ENCODE peak calls at places on chromosome 9, in four cellular contexts. L, N, E and V are unnamed samples.

GRCh38 chr9:134730011-134730760 is 88.6 kb downstream of the COL5A1 start:
- DNase-seq in L (no peak), N (peak; percentile 56), E (peak; percentile 16), V (no peak)

GRCh38 chr9:127899200-127899943 is at the start of gene ST6GALNAC6:
- DNase-seq in L (no peak), N (peak; percentile 91), E (peak; percentile 71), V (peak; percentile 68)

GRCh38 chr9:90607701-90608122 is 34.9 kb downstream of the DIRAS2 start:
- DNase-seq in L (no peak), N (no peak), E (no peak), V (no peak)

GRCh38 chr9:18489861-18490260 is 15.9 kb downstream of the ADAMTSL1 start:
- DNase-seq in L (no peak), N (peak; percentile 89), E (peak; percentile 50), V (peak; percentile 30)

GRCh38 chr9:119101048-119101447 is 268.2 kb downstream of the BRINP1 start:
- DNase-seq in L (no peak), N (no peak), E (no peak), V (no peak)

GRCh38 chr9:111974092-111974681 is 77.6 kb downstream of the UGCG start:
- DNase-seq in L (no peak), N (peak; percentile 86), E (peak; percentile 58), V (peak; percentile 43)

GRCh38 chr9:34428325-34428958 is 29.9 kb downstream of the FAM219A start:
- DNase-seq in L (no peak), N (no peak), E (peak; percentile 71), V (no peak)

GRCh38 chr9:112245126-112245525 is 70.0 kb upstream of the SUSD1 start:
- DNase-seq in L (no peak), N (no peak), E (no peak), V (peak; percentile 8)

GRCh38 chr9:99878651-99879050 is 27.8 kb upstream of the STX17 start:
- DNase-seq in L (no peak), N (peak; percentile 62), E (no peak), V (no peak)

GRCh38 chr9:29006603-29007002 is 1433.3 kb upstream of the C9orf72 start:
- DNase-seq in L (no peak), N (no peak), E (no peak), V (peak; percentile 72)

GRCh38 chr9:31587176-31587575 is 797.3 kb upstream of the ACO1 start:
- DNase-seq in L (no peak), N (no peak), E (no peak), V (no peak)

GRCh38 chr9:133649194-133649593 is 13.0 kb downstream of the DBH start:
- DNase-seq in L (no peak), N (no peak), E (no peak), V (no peak)

GRCh38 chr9:112086627-112087026 is 88.5 kb downstream of the SUSD1 start:
- DNase-seq in L (no peak), N (peak; percentile 68), E (peak; percentile 44), V (peak; percentile 51)

GRCh38 chr9:19050637-19051591 is 1.7 kb downstream of the RRAGA start:
- DNase-seq in L (no peak), N (no peak), E (peak; percentile 11), V (peak; percentile 14)

GRCh38 chr9:4066682-4067081 is 233.2 kb downstream of the GLIS3 start:
- DNase-seq in L (no peak), N (no peak), E (no peak), V (no peak)

GRCh38 chr9:31232485-31232884 is 1152.0 kb upstream of the ACO1 start:
- DNase-seq in L (no peak), N (no peak), E (no peak), V (no peak)

GRCh38 chr9:106796771-106797170 is 66.2 kb upstream of the ZNF462 start:
- DNase-seq in L (no peak), N (peak; percentile 4), E (peak; percentile 13), V (no peak)

GRCh38 chr9:128651798-128652197 is 4.8 kb downstream of the DYNC2I2 start:
- DNase-seq in L (no peak), N (no peak), E (no peak), V (no peak)

GRCh38 chr9:93048706-93049448 is 9.6 kb upstream of the SUSD3 start:
- DNase-seq in L (no peak), N (no peak), E (no peak), V (no peak)

GRCh38 chr9:93052791-93053540 is 5.5 kb upstream of the SUSD3 start:
- DNase-seq in L (no peak), N (no peak), E (no peak), V (no peak)

GRCh38 chr9:93054758-93055704 is 3.5 kb upstream of the SUSD3 start:
- DNase-seq in L (no peak), N (no peak), E (peak; percentile 6), V (no peak)

GRCh38 chr9:93053781-93054331 is 4.6 kb upstream of the SUSD3 start:
- DNase-seq in L (no peak), N (no peak), E (no peak), V (no peak)

DNA sequence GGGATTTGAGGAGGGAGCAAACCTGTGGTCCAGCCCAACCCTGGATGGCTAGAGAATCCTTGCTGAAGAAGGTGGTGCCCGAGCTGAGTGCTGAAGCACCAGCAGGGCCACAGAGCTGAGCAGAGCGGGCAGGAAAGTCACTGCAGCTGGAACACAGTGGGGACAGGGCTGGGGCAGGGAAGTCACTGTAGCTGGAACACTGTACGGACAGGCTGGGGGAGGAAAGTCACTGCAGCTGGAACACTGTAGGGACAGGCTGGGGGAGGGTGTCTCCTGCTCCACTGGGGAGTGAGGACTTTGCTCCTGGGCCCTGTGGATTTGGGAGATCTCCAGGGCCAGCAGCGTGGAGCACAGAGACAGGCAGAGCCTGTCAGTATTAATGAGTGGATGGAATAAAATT is 9.0 kb upstream of the SUSD3 start:
- DNase-seq in L (no peak), N (no peak), E (no peak), V (no peak)
- H3K27ac ChIP-seq in L (no peak overlapping the region), N (no peak overlapping the region), E (no peak overlapping the region), V (no peak overlapping the region)

DNA sequence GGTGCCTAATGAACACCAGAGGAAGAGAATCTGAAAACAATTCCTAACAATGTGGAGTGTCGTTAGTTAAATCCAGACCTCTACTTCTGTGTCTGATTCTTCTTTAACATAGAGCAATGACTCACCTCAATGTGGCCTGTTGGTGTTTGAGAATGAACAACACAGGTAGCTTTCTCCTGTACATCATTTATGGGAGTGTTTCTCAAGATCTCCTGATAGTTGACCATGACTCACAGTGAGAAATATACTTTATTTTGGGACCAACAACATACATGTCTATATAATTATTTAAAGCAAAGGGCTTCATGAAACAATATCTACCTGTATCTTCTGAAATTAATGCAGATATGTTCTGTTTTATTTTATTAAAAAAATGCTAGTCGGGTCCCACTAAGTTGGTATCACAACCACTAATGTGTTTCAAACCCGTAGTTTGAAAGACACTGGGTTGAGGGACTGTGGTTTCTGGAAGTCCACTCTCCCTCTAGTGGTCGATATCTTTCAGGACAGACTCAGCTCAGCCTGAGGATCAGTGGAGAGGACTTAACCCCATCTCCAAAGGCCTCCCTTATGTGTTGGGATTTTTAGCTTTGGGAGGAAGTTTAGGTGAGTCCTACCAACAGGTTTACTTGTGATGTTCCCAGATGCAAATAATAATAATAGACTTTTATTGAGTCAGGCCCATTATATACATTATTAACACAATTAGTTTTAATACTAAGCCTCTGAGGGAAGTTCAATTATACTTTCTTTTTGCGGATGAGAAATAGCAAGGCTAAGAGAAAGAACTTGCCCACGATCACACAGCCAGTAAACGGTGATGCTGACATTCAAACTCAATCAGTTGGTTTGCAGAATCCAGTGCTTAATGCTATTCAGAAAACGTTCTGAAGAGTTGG is 70.0 kb upstream of the KLF9 start:
- DNase-seq in L (no peak), N (peak; percentile 85), E (peak; percentile 92), V (peak; percentile 53)
- H3K4me2 ChIP-seq in L (no peak overlapping the region), N (no peak overlapping the region), E (no peak overlapping the region), V (no peak overlapping the region)

DNA sequence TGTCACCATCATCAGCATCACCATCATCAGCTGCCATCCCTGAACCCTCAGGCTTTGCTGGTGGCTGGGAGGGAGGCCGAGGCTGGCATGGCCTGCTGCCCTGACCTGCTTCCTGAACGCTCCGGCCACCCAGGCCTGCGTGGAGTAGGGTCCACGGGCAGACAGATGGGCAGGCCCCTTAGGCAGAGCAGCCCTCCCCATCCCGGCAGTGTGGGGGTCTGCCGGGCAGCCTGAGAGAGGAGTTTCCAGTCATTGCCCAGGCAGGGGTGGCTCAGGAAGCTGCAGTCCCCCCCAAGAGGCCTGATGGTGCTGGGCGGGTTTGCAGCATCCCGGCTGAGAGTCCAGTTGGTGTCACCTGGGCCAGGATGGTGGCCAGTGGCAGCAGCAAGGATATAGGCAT is 7.9 kb upstream of the EGFL7 start:
- DNase-seq in L (no peak), N (no peak), E (no peak), V (no peak)
- H3K27me3 ChIP-seq in L (peaks cover 19% of the 10 kb centered on the region), N (peaks cover 16% of the 10 kb centered on the region), E (peaks cover 9% of the 10 kb centered on the region), V (no peaks in the 10 kb centered on the region)

GRCh38 chr9:68914751-68915150 is 99.2 kb downstream of the PRKACG start:
- DNase-seq in L (no peak), N (no peak), E (no peak), V (no peak)

GRCh38 chr9:68912561-68912960 is 101.4 kb downstream of the PRKACG start:
- DNase-seq in L (no peak), N (no peak), E (no peak), V (no peak)

GRCh38 chr9:68907910-68908309 is 106.0 kb downstream of the PRKACG start:
- DNase-seq in L (no peak), N (no peak), E (no peak), V (no peak)

DNA sequence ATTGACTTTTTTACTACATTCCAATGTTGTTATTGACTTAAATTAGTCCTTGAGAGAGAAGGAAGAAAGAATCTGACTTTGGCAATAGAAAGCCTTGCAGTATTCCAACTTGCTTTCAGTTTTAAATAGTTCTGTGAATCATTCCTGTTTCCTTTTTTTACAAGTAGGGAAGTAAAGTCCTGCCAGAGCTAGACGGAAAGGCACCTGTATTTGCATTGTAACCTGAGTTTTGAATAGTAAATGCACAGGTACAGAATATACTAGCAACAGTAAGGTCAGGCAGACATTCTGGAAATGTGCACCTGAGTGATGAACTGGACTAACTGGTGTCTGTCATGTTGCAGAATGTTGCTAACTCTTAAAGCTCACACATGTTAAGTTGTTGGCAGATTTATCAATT is 100.9 kb downstream of the PRKACG start:
- DNase-seq in L (no peak), N (no peak), E (no peak), V (peak; percentile 2)
- H3K27ac ChIP-seq in L (no peak overlapping the region), N (no peak overlapping the region), E (no peak overlapping the region), V (no peak overlapping the region)

GRCh38 chr9:2788948-2789347 is 54.9 kb downstream of the PUM3 start:
- DNase-seq in L (no peak), N (no peak), E (no peak), V (no peak)

GRCh38 chr9:2787065-2787464 is 56.8 kb downstream of the PUM3 start:
- DNase-seq in L (no peak), N (peak; percentile 80), E (peak; percentile 47), V (peak; percentile 4)

GRCh38 chr9:2791246-2791645 is 52.6 kb downstream of the PUM3 start:
- DNase-seq in L (no peak), N (no peak), E (no peak), V (no peak)
- H3K4me2 ChIP-seq in L (no peak overlapping the region), N (no peak overlapping the region), E (no peak overlapping the region), V (no peak overlapping the region)

GRCh38 chr9:124504530-124505005 is 2.6 kb downstream of the NR5A1 start:
- DNase-seq in L (no peak), N (no peak), E (no peak), V (no peak)
- H3K27me3 ChIP-seq in L (peaks cover 54% of the 10 kb centered on the region), N (peaks cover 50% of the 10 kb centered on the region), E (peaks cover 49% of the 10 kb centered on the region), V (no peaks in the 10 kb centered on the region)

GRCh38 chr9:136225366-136225747 is 20.3 kb downstream of the QSOX2 start:
- DNase-seq in L (no peak), N (no peak), E (no peak), V (no peak)
- H3K27ac ChIP-seq in L (peak overlapping the region; percentile 1), N (no peak overlapping the region), E (no peak overlapping the region), V (no peak overlapping the region)